ENCODE peak calls at places on chromosomes 6 and 20, in seven cellular contexts. H, L, D, C, S, M and F are unnamed samples.

GRCh38 chr20:3826420-3826819 is 6.1 kb downstream of the AP5S1 start:
- DNase-seq in H (no peak), L (no peak), D (no peak), C (no peak), S (no peak), M (no peak), F (no peak)

GRCh38 chr6:154995241-154996162 is at the start of gene TIAM2:
- DNase-seq in H (no peak), L (peak), D (no peak), C (no peak), S (no peak), M (no peak), F (no peak)

GRCh38 chr20:62426678-62427077 is 661 bp downstream of the RBBP8NL start:
- DNase-seq in H (peak), L (no peak), D (peak), C (peak), S (no peak), M (no peak), F (no peak)

GRCh38 chr6:31874084-31874670 is 4.6 kb downstream of the SLC44A4 start:
- DNase-seq in H (no peak), L (no peak), D (no peak), C (no peak), S (no peak), M (no peak), F (no peak)

GRCh38 chr6:136764522-136764993 is 27.7 kb downstream of the MAP3K5 start:
- DNase-seq in H (no peak), L (no peak), D (peak), C (no peak), S (no peak), M (no peak), F (no peak)

GRCh38 chr6:36979343-36979742 is 6.7 kb downstream of the MTCH1 start:
- DNase-seq in H (peak), L (peak), D (peak), C (peak), S (peak), M (no peak), F (no peak)

GRCh38 chr6:101747160-101747559 is 353.7 kb downstream of the GRIK2 start:
- DNase-seq in H (no peak), L (peak), D (no peak), C (no peak), S (no peak), M (no peak), F (no peak)

GRCh38 chr6:63685453-63686379 is 50.1 kb downstream of the PHF3 start:
- DNase-seq in H (no peak), L (no peak), D (no peak), C (no peak), S (no peak), M (no peak), F (no peak)

GRCh38 chr6:18543061-18543460 is 155.9 kb downstream of the RNF144B start:
- DNase-seq in H (no peak), L (no peak), D (no peak), C (no peak), S (no peak), M (no peak), F (no peak)

GRCh38 chr20:50635676-50636600 is 55.4 kb downstream of the RIPOR3 start:
- DNase-seq in H (peak), L (peak), D (peak), C (peak), S (peak), M (peak), F (peak)

GRCh38 chr20:32444474-32445220 is 86.5 kb downstream of the ASXL1 start:
- DNase-seq in H (peak), L (no peak), D (no peak), C (no peak), S (no peak), M (no peak), F (no peak)

GRCh38 chr20:7989379-7989778 is 30.2 kb downstream of the TMX4 start:
- DNase-seq in H (no peak), L (peak), D (no peak), C (no peak), S (no peak), M (no peak), F (no peak)
- TF ChIP-seq CTCF in H (no peak), L (no peak), D (no peak), C (no peak), S (no peak), M (no peak), F (no peak)

DNA sequence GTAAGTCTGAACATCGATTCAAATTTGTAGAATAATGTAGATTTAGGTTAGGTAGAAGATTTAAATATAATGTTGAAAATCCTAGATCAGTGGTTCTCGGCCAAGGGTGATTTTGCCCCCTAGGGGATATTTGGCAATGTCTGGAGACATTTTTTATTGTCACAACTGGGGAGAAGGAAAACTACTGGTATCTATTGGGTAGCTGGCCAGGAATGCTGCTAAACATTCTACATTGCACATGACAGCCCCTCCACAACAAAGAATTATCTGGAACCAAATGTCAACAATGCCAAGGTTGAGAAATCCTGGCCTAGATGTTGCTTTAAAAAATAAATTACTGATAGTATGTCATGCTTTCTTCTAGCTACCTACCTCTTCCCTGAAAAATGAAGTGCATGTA is 76.1 kb downstream of the HIVEP2 start:
- DNase-seq in H (no peak), L (peak), D (no peak), C (peak), S (no peak), M (no peak), F (no peak)
- TF ChIP-seq CTCF in H (no peak), L (no peak), D (no peak), C (no peak), S (no peak), M (no peak), F (no peak)

GRCh38 chr20:61260905-61261304 is 8.8 kb downstream of the CDH4 start:
- DNase-seq in H (no peak), L (no peak), D (no peak), C (no peak), S (no peak), M (no peak), F (no peak)
- TF ChIP-seq CTCF in H (no peak), L (no peak), D (no peak), C (no peak), S (no peak), M (no peak), F (no peak)

GRCh38 chr20:1535420-1536175 is 21.9 kb downstream of the SIRPD start:
- DNase-seq in H (no peak), L (no peak), D (no peak), C (no peak), S (no peak), M (no peak), F (no peak)

GRCh38 chr20:1536893-1537730 is 20.4 kb downstream of the SIRPD start:
- DNase-seq in H (no peak), L (no peak), D (no peak), C (no peak), S (no peak), M (no peak), F (no peak)

GRCh38 chr20:1537731-1538058 is 19.8 kb downstream of the SIRPD start:
- DNase-seq in H (no peak), L (no peak), D (peak), C (no peak), S (peak), M (no peak), F (no peak)

GRCh38 chr20:1528811-1529210 is 28.7 kb downstream of the SIRPD start:
- DNase-seq in H (no peak), L (peak), D (no peak), C (no peak), S (no peak), M (no peak), F (peak)

DNA sequence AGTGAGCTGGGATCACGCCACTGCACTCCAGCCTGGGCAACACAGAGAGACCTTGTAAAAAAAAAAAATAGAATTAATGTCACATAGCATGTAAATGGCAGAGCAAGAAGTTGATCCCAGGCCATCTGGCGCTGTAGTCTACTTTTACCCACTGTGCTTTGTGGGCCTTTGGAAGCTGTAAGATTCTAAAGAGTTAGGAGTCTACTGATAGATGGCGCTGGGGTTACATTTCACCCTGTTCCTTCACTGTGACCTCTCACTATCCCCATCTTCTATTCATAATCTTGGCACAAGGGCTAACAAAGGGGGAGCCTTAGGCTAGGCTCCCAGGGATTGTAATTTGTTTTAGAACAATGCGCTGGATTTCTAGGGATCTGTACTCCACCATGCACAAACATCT is 24.4 kb downstream of the SIRPD start:
- DNase-seq in H (no peak), L (no peak), D (no peak), C (no peak), S (no peak), M (no peak), F (peak)
- TF ChIP-seq CTCF in H (no peak), L (no peak), D (no peak), C (no peak), S (no peak), M (no peak), F (peak)